ENCODE peak calls at places on chromosomes 13 and 19, in four cellular contexts. M is CD4-positive, alpha-beta T cell; F is psoas muscle; B is GM13976. Z is an unnamed sample.

GRCh38 chr19:23415034-23415433 is 19.8 kb upstream of the ZNF91 start:
- DNase-seq in M (no peak), F (no peak), B (no peak), Z (peak)

GRCh38 chr13:39779337-39780270 is 124.1 kb downstream of the COG6 start:
- DNase-seq in M (peak), F (no peak), B (no peak), Z (no peak)

GRCh38 chr13:82878536-82878935 is 1003.7 kb downstream of the SLITRK1 start:
- DNase-seq in M (no peak), F (no peak), B (no peak), Z (no peak)

GRCh38 chr19:55642153-55643002 is 1.1 kb upstream of the ZNF581 start:
- DNase-seq in M (no peak), F (no peak), B (no peak), Z (peak)

GRCh38 chr19:48635263-48635965 is 1.8 kb downstream of the DBP start:
- DNase-seq in M (peak), F (peak), B (peak), Z (peak)

GRCh38 chr13:32659736-32660135 is 73.5 kb downstream of the PDS5B start:
- DNase-seq in M (no peak), F (no peak), B (no peak), Z (no peak)

GRCh38 chr13:103694471-103694870 is 628.3 kb upstream of the SLC10A2 start:
- DNase-seq in M (no peak), F (no peak), B (no peak), Z (no peak)

GRCh38 chr13:68608147-68608546 is 1378.0 kb upstream of the PCDH9 start:
- DNase-seq in M (no peak), F (no peak), B (no peak), Z (no peak)

GRCh38 chr19:35041548-35042055 is at the start of gene HPN:
- DNase-seq in M (no peak), F (no peak), B (no peak), Z (no peak)

GRCh38 chr19:44764975-44765948 is 12.4 kb upstream of the CBLC start:
- DNase-seq in M (no peak), F (no peak), B (no peak), Z (no peak)

GRCh38 chr13:101139076-101139475 is 277.2 kb downstream of the NALCN start:
- DNase-seq in M (no peak), F (no peak), B (no peak), Z (no peak)

GRCh38 chr13:24564881-24565280 is 52.3 kb upstream of the PARP4 start:
- DNase-seq in M (no peak), F (no peak), B (no peak), Z (no peak)

GRCh38 chr19:23999821-24000610 is 85.3 kb downstream of the ZNF726 start:
- DNase-seq in M (no peak), F (no peak), B (no peak), Z (no peak)

GRCh38 chr13:78192721-78193120 is 274.1 kb upstream of the EDNRB start:
- DNase-seq in M (no peak), F (no peak), B (no peak), Z (no peak)

GRCh38 chr19:33691736-33692135 is 70.0 kb downstream of the CHST8 start:
- DNase-seq in M (no peak), F (no peak), B (no peak), Z (no peak)

GRCh38 chr19:35868172-35868822 is at the start of gene APLP1:
- DNase-seq in M (peak), F (peak), B (peak), Z (peak)

GRCh38 chr13:51906581-51906980 is 44.8 kb downstream of the CCDC70 start:
- DNase-seq in M (no peak), F (no peak), B (no peak), Z (no peak)

GRCh38 chr19:28294395-28294794 is 918.6 kb downstream of the UQCRFS1 start:
- DNase-seq in M (no peak), F (no peak), B (no peak), Z (no peak)

GRCh38 chr19:44624840-44625354 is 11.5 kb downstream of the IGSF23 start:
- DNase-seq in M (no peak), F (no peak), B (no peak), Z (no peak)

GRCh38 chr19:14536926-14537692 is 7.7 kb downstream of the TECR start:
- DNase-seq in M (no peak), F (peak), B (peak), Z (peak)

GRCh38 chr13:100508391-100508790 is 80.2 kb downstream of the GGACT start:
- DNase-seq in M (no peak), F (no peak), B (no peak), Z (no peak)

GRCh38 chr19:38557205-38557799 is 60.5 kb downstream of the MAP4K1 start:
- DNase-seq in M (no peak), F (no peak), B (no peak), Z (no peak)
- TF ChIP-seq CTCF in M (no peak), F (no peak), B (peak), Z (peak)

DNA sequence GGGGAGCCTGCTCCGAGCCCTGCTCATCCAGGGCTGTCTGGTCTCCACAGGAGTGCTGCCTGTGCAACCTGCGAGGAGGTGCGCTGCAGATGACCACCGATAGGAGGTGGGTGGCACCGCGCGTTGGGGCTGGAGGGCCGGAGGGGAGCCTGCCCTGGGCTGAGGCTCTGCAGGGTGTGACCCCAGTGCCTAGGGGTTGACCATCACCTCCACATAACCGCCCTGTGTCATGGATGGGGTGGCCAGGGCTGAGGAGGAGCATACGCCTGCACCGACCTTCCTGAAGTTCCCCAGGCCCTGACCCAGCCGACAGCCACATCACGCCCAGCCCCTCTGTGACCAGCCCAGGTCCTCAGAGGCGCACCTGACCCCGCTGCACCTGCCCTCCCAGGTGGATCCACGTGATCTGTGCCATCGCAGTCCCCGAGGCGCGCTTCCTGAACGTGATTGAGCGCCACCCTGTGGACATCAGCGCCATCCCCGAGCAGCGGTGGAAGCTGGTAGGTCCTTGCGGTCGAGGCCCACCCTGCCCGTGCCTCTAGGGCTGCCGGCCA is 168.7 kb downstream of the KDM4B start:
- DNase-seq in M (no peak), F (no peak), B (no peak), Z (no peak)
- TF ChIP-seq CTCF in M (no peak), F (no peak), B (no peak), Z (peak)

GRCh38 chr19:17340871-17341357 is 3.6 kb downstream of the GTPBP3 start:
- DNase-seq in M (no peak), F (no peak), B (no peak), Z (no peak)
- TF ChIP-seq CTCF in M (no peak), F (no peak), B (no peak), Z (no peak)

GRCh38 chr13:43804461-43805070 is 17.8 kb upstream of the ENOX1 start:
- DNase-seq in M (no peak), F (no peak), B (peak), Z (peak)
- TF ChIP-seq CTCF in M (peak), F (peak), B (no peak), Z (peak)

GRCh38 chr13:27250833-27251165 is 559 bp upstream of the RPL21 start:
- DNase-seq in M (no peak), F (no peak), B (no peak), Z (no peak)

GRCh38 chr13:27257233-27257568 is 5.8 kb downstream of the RPL21 start:
- DNase-seq in M (no peak), F (no peak), B (no peak), Z (no peak)

GRCh38 chr13:27245610-27246009 is 5.7 kb upstream of the RPL21 start:
- DNase-seq in M (no peak), F (no peak), B (no peak), Z (no peak)

GRCh38 chr13:27252467-27252866 is 1.1 kb downstream of the RPL21 start:
- DNase-seq in M (no peak), F (no peak), B (no peak), Z (no peak)

GRCh38 chr13:27251166-27252088 is at the start of gene RPL21:
- DNase-seq in M (peak), F (peak), B (peak), Z (peak)
- TF ChIP-seq CTCF in M (no peak), F (no peak), B (no peak), Z (no peak)

GRCh38 chr13:97125810-97126738 is 96.1 kb upstream of the MBNL2 start:
- DNase-seq in M (no peak), F (peak), B (peak), Z (peak)

GRCh38 chr13:97125051-97125809 is 96.9 kb upstream of the MBNL2 start:
- DNase-seq in M (no peak), F (peak), B (no peak), Z (no peak)

GRCh38 chr13:97124237-97124636 is 97.9 kb upstream of the MBNL2 start:
- DNase-seq in M (no peak), F (no peak), B (no peak), Z (no peak)

GRCh38 chr13:97130201-97130600 is 91.9 kb upstream of the MBNL2 start:
- DNase-seq in M (no peak), F (no peak), B (no peak), Z (no peak)

DNA sequence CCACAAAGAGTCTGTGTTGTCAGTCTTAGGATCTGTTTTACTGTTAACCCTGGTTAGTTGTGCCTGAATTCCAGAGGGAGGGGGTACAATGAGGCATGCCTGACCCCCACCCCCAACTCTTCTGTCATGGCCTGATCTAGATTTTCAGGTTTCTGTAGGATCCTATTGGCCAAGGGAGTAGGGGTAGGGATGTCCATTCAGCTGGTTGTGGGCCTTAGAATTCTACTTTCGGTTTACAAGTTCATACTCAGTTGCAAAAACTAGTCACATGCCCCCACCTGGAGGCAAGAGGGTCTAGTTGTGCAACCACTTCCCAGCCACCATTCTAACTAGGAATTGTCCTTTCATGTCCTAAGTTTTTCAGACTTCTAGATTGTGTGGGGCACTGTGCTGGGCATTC is 94.3 kb upstream of the MBNL2 start:
- DNase-seq in M (no peak), F (no peak), B (no peak), Z (no peak)
- TF ChIP-seq CTCF in M (no peak), F (no peak), B (no peak), Z (no peak)

GRCh38 chr13:48731957-48732569 is 78.3 kb downstream of the CYSLTR2 start:
- DNase-seq in M (peak), F (peak), B (peak), Z (peak)
- TF ChIP-seq CTCF in M (peak), F (peak), B (peak), Z (peak)

GRCh38 chr13:111474136-111475002 is 153.9 kb downstream of the TEX29 start:
- DNase-seq in M (no peak), F (no peak), B (peak), Z (peak)
- TF ChIP-seq CTCF in M (no peak), F (peak), B (no peak), Z (peak)

DNA sequence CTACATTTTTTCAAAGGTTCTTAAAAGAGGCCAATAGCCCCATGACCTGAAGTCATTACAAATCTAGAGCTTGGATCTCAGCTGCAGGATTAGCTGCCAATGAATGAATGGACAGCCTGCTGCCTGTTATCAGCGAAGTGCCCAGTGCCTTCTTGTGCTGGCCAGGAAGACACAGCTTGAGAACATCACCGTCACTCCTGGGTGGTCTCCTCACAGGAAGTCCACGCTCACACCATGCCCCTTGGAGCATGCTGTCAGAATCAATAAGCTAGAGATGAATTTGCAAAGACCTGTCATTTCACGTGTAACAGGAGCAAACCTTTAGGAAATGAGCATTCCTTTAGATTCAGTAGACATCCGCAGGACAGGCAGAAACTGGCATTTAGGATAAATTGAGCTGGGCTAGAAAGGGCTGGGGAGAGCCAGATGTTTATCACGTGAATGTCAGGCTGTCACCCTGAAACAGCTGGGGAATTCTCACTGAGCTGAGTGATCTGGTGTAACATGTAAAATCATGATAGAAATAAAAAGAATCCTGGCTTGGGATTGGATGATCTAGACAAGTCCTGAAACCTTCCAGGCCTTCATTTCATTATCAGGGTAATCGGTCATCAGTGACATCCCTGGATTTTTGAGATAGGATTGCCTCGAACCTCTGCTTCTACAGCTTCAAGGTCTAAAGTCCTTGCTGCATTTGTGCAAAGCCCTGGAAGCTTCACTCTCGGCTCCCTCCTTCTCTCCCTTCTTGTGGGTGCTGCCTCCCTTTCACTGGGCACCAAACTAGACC is 49.9 kb upstream of the MEDAG start:
- DNase-seq in M (no peak), F (no peak), B (no peak), Z (no peak)
- TF ChIP-seq CTCF in M (no peak), F (no peak), B (no peak), Z (no peak)

DNA sequence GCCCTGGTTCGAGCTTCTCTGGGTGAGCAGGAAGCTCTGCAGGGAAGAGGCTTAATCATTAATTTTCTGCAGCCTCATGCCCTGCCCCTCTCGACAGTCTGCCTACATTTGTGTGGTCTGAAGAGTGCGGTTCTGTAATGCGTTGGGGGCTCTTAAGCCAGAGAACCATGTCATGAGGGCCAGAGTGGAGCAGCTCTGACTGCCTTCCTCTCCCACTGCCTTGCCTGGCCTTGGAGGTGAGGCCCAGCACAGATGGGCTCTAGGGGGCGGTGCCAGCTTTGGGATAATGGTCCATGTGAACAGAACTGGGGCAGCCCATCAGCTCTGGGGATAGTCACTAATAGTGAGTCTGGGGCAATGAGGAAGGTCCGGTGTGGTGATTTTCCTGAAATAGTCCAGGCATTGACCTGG is 5.7 kb downstream of the FGF9 start:
- DNase-seq in M (no peak), F (peak), B (no peak), Z (peak)
- TF ChIP-seq CTCF in M (no peak), F (no peak), B (no peak), Z (peak)